ENCODE peak calls at places on chromosomes 6 and 20, in seven cellular contexts. S is CD8-positive, alpha-beta T cell; O is germinal center; N is NCI-H1930; E is amygdala; D is activated CD4-positive, alpha-beta T cell treated with anti-CD3 and anti-CD28 coated beads for 48 hours; G is left lobe of liver. J is an unnamed sample.

GRCh38 chr6:168024951-168025510 is 27.6 kb downstream of the KIF25 start:
- DNase-seq in O (no peak), S (no peak), E (no peak), G (no peak), N (no peak), D (no peak), J (no peak)

GRCh38 chr20:50321797-50322480 is 131.3 kb downstream of the CEBPB start:
- DNase-seq in D (no peak), G (no peak), E (no peak), S (no peak), O (no peak), N (no peak), J (no peak)

GRCh38 chr6:28090902-28091586 is 10.7 kb downstream of the ZNF165 start:
- DNase-seq in O (no peak), E (no peak), D (no peak), N (no peak), S (no peak), G (no peak), J (no peak)

GRCh38 chr6:11496152-11497060 is 41.1 kb upstream of the TMEM170B start:
- DNase-seq in N (peak), S (peak), D (peak), G (peak), E (no peak), O (peak), J (peak)

GRCh38 chr20:7003598-7003997 is 236.1 kb downstream of the BMP2 start:
- DNase-seq in N (no peak), G (no peak), D (no peak), E (no peak), S (no peak), O (no peak), J (no peak)

GRCh38 chr6:145732788-145733187 is 2.5 kb downstream of the EPM2A start:
- DNase-seq in D (no peak), G (no peak), O (no peak), S (no peak), N (no peak), E (no peak), J (no peak)

GRCh38 chr20:58514321-58515239 is 619 bp downstream of the APCDD1L start:
- DNase-seq in D (no peak), N (no peak), S (no peak), O (no peak), G (no peak), E (no peak), J (no peak)

GRCh38 chr6:20168668-20169633 is 43.3 kb downstream of the MBOAT1 start:
- DNase-seq in N (no peak), O (no peak), G (peak), E (no peak), S (no peak), D (no peak), J (peak)

GRCh38 chr20:11497543-11497942 is 420.1 kb upstream of the BTBD3 start:
- DNase-seq in N (no peak), E (no peak), O (no peak), D (no peak), G (no peak), S (no peak), J (no peak)

GRCh38 chr6:24879351-24879750 is 56.4 kb downstream of the RIPOR2 start:
- DNase-seq in D (no peak), S (no peak), E (no peak), O (no peak), N (no peak), G (no peak), J (no peak)

GRCh38 chr20:62050166-62051120 is 15.2 kb downstream of the TAF4 start:
- DNase-seq in S (no peak), O (no peak), N (no peak), E (no peak), G (no peak), D (no peak), J (no peak)

GRCh38 chr6:166456360-166457156 is 73.8 kb upstream of the MPC1 start:
- DNase-seq in O (no peak), S (no peak), E (no peak), N (no peak), D (no peak), G (no peak), J (peak)

GRCh38 chr6:12228447-12229146 is 61.6 kb upstream of the EDN1 start:
- DNase-seq in G (peak), O (no peak), N (no peak), D (no peak), S (no peak), E (no peak), J (no peak)

GRCh38 chr6:118722820-118723526 is 71.6 kb upstream of the CEP85L start:
- DNase-seq in G (no peak), S (no peak), D (no peak), O (no peak), E (no peak), N (no peak), J (no peak)

GRCh38 chr6:64948261-64948660 is 758.8 kb downstream of the EYS start:
- DNase-seq in E (no peak), G (no peak), D (no peak), O (no peak), N (no peak), S (no peak), J (no peak)

GRCh38 chr6:38688579-38689087 is 14.3 kb downstream of the GLO1 start:
- DNase-seq in E (no peak), G (peak), N (no peak), O (peak), S (no peak), D (no peak), J (no peak)

GRCh38 chr20:38299963-38300362 is 4.0 kb upstream of the BPI start:
- DNase-seq in O (no peak), N (no peak), E (no peak), D (no peak), S (no peak), G (no peak), J (no peak)

GRCh38 chr6:33711140-33712129 is at the start of gene UQCC2:
- DNase-seq in S (peak), N (peak), O (peak), G (peak), D (peak), E (peak), J (peak)

GRCh38 chr6:48087448-48087847 is 23.5 kb downstream of the PTCHD4 start:
- DNase-seq in G (no peak), D (no peak), E (no peak), S (no peak), N (no peak), O (no peak), J (no peak)

GRCh38 chr6:83511901-83512681 is at the start of gene PRSS35:
- DNase-seq in N (no peak), G (peak), O (no peak), D (peak), E (no peak), S (no peak), J (peak)

GRCh38 chr20:37911838-37912273 is 8.9 kb downstream of the VSTM2L start:
- DNase-seq in O (no peak), E (no peak), D (peak), G (no peak), N (no peak), S (no peak), J (peak)